ENCODE peak calls at places on chromosomes 12 and 14, in eight cellular contexts. H is endothelial cell; S is NCI-H345; P is body of pancreas; R is activated T-cell treated with anti-CD3 and anti-CD28 coated beads for 1 hour; U is stimulated activated CD4-positive, alpha-beta T cell treated with anti-CD3 and anti-CD28 coated beads, TNF-alpha, amount 100 ng/mL, for 4 hours; V is stromal cell of bone marrow; N is H54. B is an unnamed sample.

GRCh38 chr12:116444590-116444943 is 114.6 kb upstream of the MAP1LC3B2 start:
- DNase-seq in H (no peak), S (no peak), P (no peak), R (no peak), U (no peak), V (no peak), N (no peak), B (no peak)

GRCh38 chr12:28973491-28973890 is 175.6 kb upstream of the FAR2 start:
- DNase-seq in H (no peak), S (no peak), P (no peak), R (no peak), U (no peak), V (no peak), N (no peak), B (no peak)

GRCh38 chr12:128098725-128099124 is 168.2 kb upstream of the TMEM132C start:
- DNase-seq in H (no peak), S (no peak), P (no peak), R (no peak), U (no peak), V (no peak), N (no peak), B (no peak)

GRCh38 chr14:35247777-35248475 is 44.3 kb upstream of the PSMA6 start:
- DNase-seq in H (peak), S (no peak), P (no peak), R (no peak), U (no peak), V (no peak), N (no peak), B (no peak)

GRCh38 chr14:53772936-53773335 is 183.7 kb downstream of the BMP4 start:
- DNase-seq in H (no peak), S (no peak), P (no peak), R (no peak), U (no peak), V (no peak), N (no peak), B (no peak)

GRCh38 chr14:67487937-67488893 is at the start of gene TMEM229B:
- DNase-seq in H (no peak), S (no peak), P (no peak), R (peak), U (peak), V (no peak), N (peak), B (no peak)

GRCh38 chr14:90774316-90774715 is 41.9 kb downstream of the TTC7B start:
- DNase-seq in H (no peak), S (no peak), P (no peak), R (no peak), U (no peak), V (no peak), N (no peak), B (no peak)

GRCh38 chr14:104550849-104551728 is 28.5 kb upstream of the C14orf180 start:
- DNase-seq in H (no peak), S (no peak), P (no peak), R (no peak), U (no peak), V (no peak), N (no peak), B (no peak)

GRCh38 chr12:28909291-28909690 is 239.8 kb upstream of the FAR2 start:
- DNase-seq in H (no peak), S (no peak), P (no peak), R (no peak), U (no peak), V (peak), N (no peak), B (no peak)

GRCh38 chr14:71662291-71662790 is 269.9 kb upstream of the RGS6 start:
- DNase-seq in H (no peak), S (no peak), P (no peak), R (no peak), U (no peak), V (no peak), N (no peak), B (no peak)

GRCh38 chr12:16573652-16574077 is 32.3 kb downstream of the LMO3 start:
- DNase-seq in H (no peak), S (no peak), P (peak), R (no peak), U (no peak), V (no peak), N (no peak), B (no peak)

GRCh38 chr14:70640938-70641547 is 673 bp upstream of the TTC9 start:
- DNase-seq in H (peak), S (peak), P (peak), R (peak), U (peak), V (no peak), N (peak), B (no peak)

GRCh38 chr12:11815397-11815796 is 165.9 kb downstream of the ETV6 start:
- DNase-seq in H (no peak), S (peak), P (no peak), R (no peak), U (no peak), V (no peak), N (no peak), B (no peak)

GRCh38 chr14:76977793-76978730 is 50.4 kb downstream of the IRF2BPL start:
- DNase-seq in H (no peak), S (no peak), P (no peak), R (peak), U (peak), V (no peak), N (no peak), B (no peak)

GRCh38 chr14:76863724-76864407 is 37.7 kb downstream of the LRRC74A start:
- DNase-seq in H (peak), S (peak), P (no peak), R (no peak), U (no peak), V (no peak), N (no peak), B (no peak)

GRCh38 chr12:8960185-8960584 is 10.7 kb upstream of the M6PR start:
- DNase-seq in H (no peak), S (no peak), P (no peak), R (no peak), U (no peak), V (no peak), N (no peak), B (no peak)

B was measured in kidney epithelial cell.